ENCODE peak calls at places on chromosomes 3 and 15, in five cellular contexts. C, U, Y, L and O are unnamed samples.

GRCh38 chr3:187112934-187113793 is 26.1 kb downstream of the RPL39L start:
- DNase-seq in C (peak), U (no peak), Y (no peak), L (no peak), O (peak)

GRCh38 chr3:67598814-67599556 is 55.4 kb downstream of the SUCLG2 start:
- DNase-seq in C (no peak), U (no peak), Y (no peak), L (no peak), O (no peak)

GRCh38 chr15:41486286-41486685 is 7.4 kb upstream of the ITPKA start:
- DNase-seq in C (no peak), U (no peak), Y (no peak), L (no peak), O (no peak)

GRCh38 chr15:78440375-78441373 is 2.7 kb downstream of the IREB2 start:
- DNase-seq in C (no peak), U (no peak), Y (no peak), L (no peak), O (no peak)

GRCh38 chr3:94694001-94694400 is 631.1 kb downstream of the NSUN3 start:
- DNase-seq in C (no peak), U (no peak), Y (no peak), L (no peak), O (no peak)

GRCh38 chr3:47413751-47414150 is 32.9 kb downstream of the PTPN23 start:
- DNase-seq in C (no peak), U (peak), Y (no peak), L (no peak), O (no peak)

GRCh38 chr3:144273611-144274010 is 302.0 kb downstream of the DIPK2A start:
- DNase-seq in C (peak), U (no peak), Y (no peak), L (no peak), O (no peak)

GRCh38 chr3:29577250-29577649 is 296.4 kb downstream of the RBMS3 start:
- DNase-seq in C (no peak), U (no peak), Y (no peak), L (no peak), O (no peak)

GRCh38 chr3:53195602-53196574 is 34.9 kb downstream of the PRKCD start:
- DNase-seq in C (no peak), U (no peak), Y (peak), L (no peak), O (peak)

GRCh38 chr3:40057077-40057476 is 247.7 kb downstream of the MYRIP start:
- DNase-seq in C (no peak), U (no peak), Y (no peak), L (no peak), O (no peak)

GRCh38 chr3:159798951-159799350 is 189.7 kb upstream of the IL12A start:
- DNase-seq in C (peak), U (no peak), Y (no peak), L (no peak), O (peak)

GRCh38 chr3:16456784-16457415 is 56.6 kb downstream of the RFTN1 start:
- DNase-seq in C (peak), U (no peak), Y (no peak), L (no peak), O (peak)

GRCh38 chr15:62287066-62287857 is 122.2 kb upstream of the C2CD4B start:
- DNase-seq in C (no peak), U (no peak), Y (no peak), L (no peak), O (no peak)

GRCh38 chr15:40044717-40045571 is 6.0 kb upstream of the SRP14 start:
- DNase-seq in C (peak), U (peak), Y (peak), L (peak), O (peak)

GRCh38 chr15:60020736-60021135 is 16.6 kb downstream of the FOXB1 start:
- DNase-seq in C (peak), U (no peak), Y (no peak), L (no peak), O (no peak)

GRCh38 chr15:49718234-49718633 is 97.4 kb downstream of the DTWD1 start:
- DNase-seq in C (peak), U (no peak), Y (no peak), L (no peak), O (no peak)

GRCh38 chr15:31366169-31366734 is 39.6 kb downstream of the KLF13 start:
- DNase-seq in C (no peak), U (no peak), Y (no peak), L (no peak), O (no peak)

GRCh38 chr15:72782993-72783562 is 480 bp downstream of the ADPGK start:
- DNase-seq in C (peak), U (peak), Y (no peak), L (peak), O (peak)

GRCh38 chr15:31091531-31091930 is 10.0 kb downstream of the TRPM1 start:
- DNase-seq in C (no peak), U (no peak), Y (no peak), L (no peak), O (peak)

GRCh38 chr15:100867476-100867875 is 12.2 kb upstream of the ALDH1A3 start:
- DNase-seq in C (no peak), U (no peak), Y (no peak), L (no peak), O (no peak)

GRCh38 chr3:184491011-184491576 is 70.5 kb upstream of the EPHB3 start:
- DNase-seq in C (peak), U (no peak), Y (no peak), L (peak), O (peak)

GRCh38 chr15:64911317-64912186 is at the start of gene ANKDD1A:
- DNase-seq in C (peak), U (peak), Y (no peak), L (peak), O (peak)

GRCh38 chr15:90271459-90272166 is 6.1 kb downstream of the NGRN start:
- DNase-seq in C (no peak), U (no peak), Y (no peak), L (no peak), O (no peak)

GRCh38 chr3:8813411-8813810 is 44.0 kb upstream of the OXTR start:
- DNase-seq in C (no peak), U (no peak), Y (no peak), L (no peak), O (no peak)